ENCODE peak calls at places on chromosomes 11 and 22, in nine cellular contexts. O, V, U, Y, R, M, E, S and N are unnamed samples.

GRCh38 chr11:68150029-68150428 is 28.8 kb upstream of the CHKA start:
- DNase-seq in Y (no peak), O (peak; percentile 72), V (no peak), E (no peak), M (no peak), U (no peak), S (no peak), R (no peak), N (no peak)

GRCh38 chr11:16184588-16184987 is 171.8 kb downstream of the SOX6 start:
- DNase-seq in O (no peak), V (no peak), R (no peak), Y (no peak), S (no peak), E (no peak), U (no peak), M (peak; percentile 51), N (no peak)

GRCh38 chr22:24501366-24502005 is 6.4 kb downstream of the UPB1 start:
- DNase-seq in U (no peak), M (no peak), E (no peak), O (no peak), V (no peak), R (no peak), S (peak; percentile 54), Y (no peak), N (no peak)

GRCh38 chr11:47274495-47275235 is 4.7 kb downstream of the MADD start:
- DNase-seq in Y (no peak), V (no peak), R (no peak), M (no peak), S (no peak), E (no peak), O (no peak), U (no peak), N (no peak)

GRCh38 chr22:31122532-31123291 is at the start of gene INPP5J:
- DNase-seq in O (peak; percentile 74), S (peak; percentile 84), U (no peak), R (no peak), Y (peak; percentile 59), V (no peak), E (no peak), M (no peak), N (no peak)

GRCh38 chr11:110362916-110363574 is 66.6 kb upstream of the RDX start:
- DNase-seq in R (no peak), M (no peak), O (peak; percentile 56), Y (no peak), S (peak; percentile 28), U (no peak), E (no peak), V (no peak), N (no peak)

GRCh38 chr11:130813638-130814037 is 102.6 kb downstream of the SNX19 start:
- DNase-seq in M (no peak), Y (no peak), O (no peak), R (no peak), U (no peak), V (no peak), E (no peak), S (no peak), N (no peak)

GRCh38 chr11:16126361-16126760 is 230.0 kb downstream of the SOX6 start:
- DNase-seq in Y (no peak), U (no peak), V (no peak), O (no peak), E (no peak), S (no peak), M (no peak), R (no peak), N (no peak)

GRCh38 chr11:103547009-103547408 is 437.8 kb downstream of the DYNC2H1 start:
- DNase-seq in U (no peak), R (no peak), M (no peak), Y (no peak), E (no peak), V (no peak), S (no peak), O (no peak), N (no peak)

GRCh38 chr11:117087446-117087845 is 10.8 kb downstream of the SIK3 start:
- DNase-seq in O (no peak), S (no peak), R (no peak), Y (no peak), E (no peak), M (no peak), U (no peak), V (peak; percentile 22), N (no peak)

GRCh38 chr11:12868315-12869073 is 140.6 kb upstream of the RASSF10 start:
- DNase-seq in U (no peak), V (no peak), R (no peak), M (no peak), S (no peak), Y (no peak), E (no peak), O (no peak), N (no peak)

GRCh38 chr22:23845661-23846469 is 7.1 kb upstream of the DERL3 start:
- DNase-seq in Y (no peak), U (no peak), O (no peak), V (no peak), E (no peak), M (no peak), S (no peak), R (no peak), N (no peak)

GRCh38 chr22:32306561-32306960 is 51.1 kb upstream of the RFPL3 start:
- DNase-seq in S (no peak), M (no peak), V (no peak), R (no peak), U (no peak), E (no peak), O (no peak), Y (no peak), N (no peak)